ENCODE peak calls at places on chromosomes 7 and 10, in six cellular contexts. A, X, S, H, D and Y are unnamed samples.
A peak's percentile ranks its signal among the peaks of the same experiment; 100 is the strongest.

GRCh38 chr7:89223906-89224395 is 428.4 kb upstream of the TEX47 start:
- DNase-seq in X (no peak), S (no peak), D (no peak), A (no peak), H (no peak), Y (no peak)

GRCh38 chr10:44963772-44964633 is 4.4 kb downstream of the RASSF4 start:
- DNase-seq in X (peak; percentile 62), D (no peak), S (peak; percentile 66), H (peak; percentile 83), A (no peak), Y (no peak)

GRCh38 chr10:521261-521660 is 168.2 kb downstream of the DIP2C start:
- DNase-seq in D (no peak), X (no peak), A (no peak), S (no peak), H (no peak), Y (no peak)

GRCh38 chr10:97849491-97850402 is at the start of gene GOLGA7B:
- DNase-seq in D (no peak), S (no peak), X (peak; percentile 89), A (no peak), H (peak; percentile 34), Y (peak; percentile 20)

GRCh38 chr7:20053334-20054104 is 163.7 kb downstream of the MACC1 start:
- DNase-seq in S (no peak), A (no peak), X (no peak), H (no peak), D (no peak), Y (no peak)

GRCh38 chr7:30920584-30921539 is 9.2 kb downstream of the AQP1 start:
- DNase-seq in D (no peak), A (no peak), X (peak; percentile 44), S (no peak), H (peak; percentile 64), Y (peak; percentile 51)

GRCh38 chr10:4470231-4470840 is 355.7 kb upstream of the AKR1E2 start:
- DNase-seq in D (no peak), H (no peak), X (no peak), S (no peak), A (peak; percentile 34), Y (peak; percentile 91)

GRCh38 chr7:133477786-133478185 is 224.9 kb downstream of the EXOC4 start:
- DNase-seq in A (no peak), S (no peak), H (no peak), D (no peak), X (no peak), Y (no peak)

GRCh38 chr7:36249091-36249490 is 96.0 kb downstream of the EEPD1 start:
- DNase-seq in H (no peak), D (no peak), A (no peak), X (no peak), S (no peak), Y (no peak)

GRCh38 chr7:11233871-11234270 is 260.2 kb downstream of the PHF14 start:
- DNase-seq in X (no peak), A (no peak), H (no peak), S (no peak), D (no peak), Y (no peak)

GRCh38 chr7:11236680-11237079 is 263.0 kb downstream of the PHF14 start:
- DNase-seq in A (no peak), S (no peak), D (no peak), X (no peak), H (no peak), Y (peak; percentile 20)

GRCh38 chr7:11235491-11235890 is 261.8 kb downstream of the PHF14 start:
- DNase-seq in A (no peak), D (no peak), S (no peak), X (no peak), H (no peak), Y (no peak)

GRCh38 chr7:11239311-11239710 is 265.6 kb downstream of the PHF14 start:
- DNase-seq in S (no peak), X (no peak), A (no peak), H (no peak), D (no peak), Y (peak; percentile 44)

GRCh38 chr7:11237742-11238141 is 264.1 kb downstream of the PHF14 start:
- DNase-seq in D (no peak), X (no peak), A (no peak), H (no peak), S (no peak), Y (no peak)
- H3K4me3 ChIP-seq in D (peak overlapping the region; percentile 42), X (no peak overlapping the region), A (no peak overlapping the region), H (peak overlapping the region; percentile 31), S (no peak overlapping the region), Y (no peak overlapping the region)

GRCh38 chr7:21886396-21886795 is 59.3 kb downstream of the CDCA7L start:
- DNase-seq in A (no peak), H (no peak), X (no peak), D (no peak), S (no peak), Y (no peak)

GRCh38 chr7:21887779-21888178 is 57.9 kb downstream of the CDCA7L start:
- DNase-seq in X (no peak), H (no peak), S (no peak), A (no peak), D (no peak), Y (no peak)

GRCh38 chr7:21884496-21884895 is 61.2 kb downstream of the CDCA7L start:
- DNase-seq in X (no peak), H (no peak), A (no peak), D (no peak), S (no peak), Y (no peak)

GRCh38 chr7:21887353-21887752 is 58.3 kb downstream of the CDCA7L start:
- DNase-seq in H (no peak), S (no peak), X (no peak), D (no peak), A (no peak), Y (no peak)

GRCh38 chr7:21883069-21883468 is 62.6 kb downstream of the CDCA7L start:
- DNase-seq in A (no peak), D (no peak), S (no peak), X (no peak), H (no peak), Y (no peak)
- TF ChIP-seq CTCF in A (no peak), D (peak; percentile 13), S (no peak), X (no peak), H (no peak), Y (no peak)

GRCh38 chr10:48634984-48635557 is 30.2 kb upstream of the ARHGAP22 start:
- DNase-seq in A (no peak), D (no peak), X (no peak), H (no peak), S (no peak), Y (no peak)

GRCh38 chr10:48633381-48634197 is 28.7 kb upstream of the ARHGAP22 start:
- DNase-seq in X (no peak), S (no peak), H (no peak), D (no peak), A (no peak), Y (no peak)

GRCh38 chr10:48636231-48636630 is 31.4 kb upstream of the ARHGAP22 start:
- DNase-seq in A (no peak), X (no peak), H (no peak), D (no peak), S (no peak), Y (no peak)

GRCh38 chr10:48632166-48632565 is 27.3 kb upstream of the ARHGAP22 start:
- DNase-seq in H (no peak), X (no peak), D (no peak), A (no peak), S (no peak), Y (peak; percentile 40)

GRCh38 chr10:48634198-48634983 is 29.5 kb upstream of the ARHGAP22 start:
- DNase-seq in H (peak; percentile 50), X (no peak), S (peak; percentile 51), A (no peak), D (no peak), Y (peak; percentile 89)
- H3K4me3 ChIP-seq in H (no peak overlapping the region), X (no peak overlapping the region), S (no peak overlapping the region), A (no peak overlapping the region), D (no peak overlapping the region), Y (no peak overlapping the region)

GRCh38 chr7:21305455-21306235 is 122.2 kb upstream of the SP4 start:
- DNase-seq in S (peak; percentile 40), D (no peak), A (no peak), X (no peak), H (no peak), Y (no peak)

GRCh38 chr7:21304836-21305235 is 123.0 kb upstream of the SP4 start:
- DNase-seq in X (no peak), S (no peak), A (no peak), D (no peak), H (no peak), Y (no peak)

GRCh38 chr7:21299766-21300165 is 128.1 kb upstream of the SP4 start:
- DNase-seq in H (no peak), X (no peak), D (no peak), S (no peak), A (no peak), Y (no peak)

DNA sequence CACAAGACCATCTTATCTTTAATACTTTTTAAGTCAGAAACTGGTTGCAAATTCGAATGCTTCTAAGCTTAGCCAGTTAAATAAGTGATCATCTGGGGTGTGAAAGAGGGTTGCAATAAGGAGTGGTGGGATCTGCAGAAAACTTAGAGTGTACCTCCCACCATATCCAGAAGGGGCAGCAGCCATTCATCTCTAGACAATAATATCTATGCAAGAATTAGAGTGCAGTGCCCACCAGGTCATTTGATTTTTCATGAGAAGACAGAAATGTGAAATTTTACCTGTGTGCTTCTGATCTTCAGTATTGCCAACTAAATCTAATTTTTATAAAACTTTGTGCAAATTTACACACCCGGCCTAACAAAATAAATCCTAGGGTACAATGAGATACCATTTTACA is 127.2 kb upstream of the SP4 start:
- DNase-seq in S (no peak), H (no peak), X (no peak), A (no peak), D (peak; percentile 8), Y (no peak)
- TF ChIP-seq CTCF in S (peak; percentile 27), H (no peak), X (peak; percentile 10), A (peak; percentile 17), D (peak; percentile 45), Y (peak; percentile 14)

GRCh38 chr10:117543245-117543998 is 876 bp downstream of the EMX2 start:
- DNase-seq in H (no peak), D (no peak), S (no peak), X (peak; percentile 57), A (no peak), Y (no peak)

GRCh38 chr10:117541405-117541908 is 1.1 kb upstream of the EMX2 start:
- DNase-seq in A (no peak), S (no peak), D (no peak), H (no peak), X (no peak), Y (peak; percentile 70)

GRCh38 chr10:117543999-117544728 is 1.6 kb downstream of the EMX2 start:
- DNase-seq in X (no peak), A (no peak), D (no peak), H (no peak), S (no peak), Y (no peak)

GRCh38 chr10:117541909-117542705 is 439 bp upstream of the EMX2 start:
- DNase-seq in S (no peak), A (peak; percentile 5), H (no peak), X (peak; percentile 69), D (no peak), Y (peak; percentile 81)

GRCh38 chr10:117542706-117543244 is at the start of gene EMX2:
- DNase-seq in X (no peak), S (no peak), H (no peak), A (no peak), D (no peak), Y (no peak)
- H3K4me3 ChIP-seq in X (no peak within 1 kb of the TSS), S (no peak within 1 kb of the TSS), H (peak within 1 kb of the TSS; percentile 42), A (peak within 1 kb of the TSS; percentile 14), D (no peak within 1 kb of the TSS), Y (peak within 1 kb of the TSS; percentile 55)